ENCODE peak calls at places on chromosomes 12 and 14, in nine cellular contexts. N, Q, B, S, M, P, J, X and G are unnamed samples.

GRCh38 chr12:121400332-121401139 is 618 bp downstream of the RNF34 start:
- DNase-seq in N (peak), Q (peak), B (peak), S (no peak), M (no peak), P (peak), J (peak), X (peak), G (peak)

GRCh38 chr14:103286460-103286859 is 47.6 kb upstream of the EIF5 start:
- DNase-seq in N (no peak), Q (no peak), B (no peak), S (no peak), M (no peak), P (no peak), J (no peak), X (no peak), G (no peak)

GRCh38 chr12:9134981-9135628 is 19.4 kb upstream of the A2M start:
- DNase-seq in N (no peak), Q (peak), B (peak), S (no peak), M (no peak), P (no peak), J (no peak), X (no peak), G (peak)

GRCh38 chr14:95174184-95174804 is 17.0 kb upstream of the DICER1 start:
- DNase-seq in N (no peak), Q (no peak), B (no peak), S (no peak), M (no peak), P (no peak), J (no peak), X (peak), G (no peak)

GRCh38 chr14:81436296-81437138 is 36.4 kb upstream of the STON2 start:
- DNase-seq in N (peak), Q (no peak), B (peak), S (peak), M (no peak), P (peak), J (peak), X (peak), G (peak)

GRCh38 chr12:116620801-116621593 is 61.8 kb downstream of the MAP1LC3B2 start:
- DNase-seq in N (no peak), Q (no peak), B (no peak), S (no peak), M (no peak), P (no peak), J (no peak), X (no peak), G (no peak)

GRCh38 chr12:3704512-3705348 is 48.2 kb downstream of the CRACR2A start:
- DNase-seq in N (no peak), Q (peak), B (peak), S (no peak), M (no peak), P (no peak), J (no peak), X (no peak), G (peak)

GRCh38 chr12:27081668-27082091 is 698 bp downstream of the C12orf71 start:
- DNase-seq in N (no peak), Q (peak), B (no peak), S (no peak), M (no peak), P (no peak), J (peak), X (no peak), G (no peak)

GRCh38 chr12:8628731-8629130 is 16.1 kb upstream of the AICDA start:
- DNase-seq in N (no peak), Q (no peak), B (no peak), S (no peak), M (no peak), P (no peak), J (no peak), X (no peak), G (no peak)

GRCh38 chr12:97131220-97131981 is 224.3 kb downstream of the NEDD1 start:
- DNase-seq in N (no peak), Q (no peak), B (no peak), S (no peak), M (no peak), P (no peak), J (no peak), X (no peak), G (no peak)